ENCODE peak calls at places on chromosomes 1 and 21, in five cellular contexts. One of them, this sample, is unnamed.
A peak's percentile ranks its signal among the peaks of the same experiment; 100 is the strongest.

GRCh38 chr1:109438798-109439297 is 12.6 kb upstream of the PSMA5 start:
- DNase-seq in endothelial cell: no peak
- DNase-seq in AG20443: peak; percentile 77
- DNase-seq in midbrain: no peak
- DNase-seq in hypothalamus: no peak
- DNase-seq in this sample: no peak

GRCh38 chr1:32332290-32333079 is 3.5 kb downstream of the MARCKSL1 start:
- DNase-seq in endothelial cell: no peak
- DNase-seq in AG20443: no peak
- DNase-seq in midbrain: peak; percentile 28
- DNase-seq in hypothalamus: no peak
- DNase-seq in this sample: no peak

GRCh38 chr1:5125208-5125607 is 470.8 kb downstream of the AJAP1 start:
- DNase-seq in endothelial cell: no peak
- DNase-seq in AG20443: no peak
- DNase-seq in midbrain: no peak
- DNase-seq in hypothalamus: no peak
- DNase-seq in this sample: no peak

GRCh38 chr1:232982238-232982944 is 32.0 kb downstream of the NTPCR start:
- DNase-seq in endothelial cell: no peak
- DNase-seq in AG20443: peak; percentile 52
- DNase-seq in midbrain: no peak
- DNase-seq in hypothalamus: no peak
- DNase-seq in this sample: no peak

GRCh38 chr21:42107881-42108553 is 36.9 kb downstream of the UMODL1 start:
- DNase-seq in endothelial cell: peak; percentile 78
- DNase-seq in AG20443: peak; percentile 93
- DNase-seq in midbrain: peak; percentile 24
- DNase-seq in hypothalamus: no peak
- DNase-seq in this sample: peak; percentile 34

GRCh38 chr1:201019321-201019977 is 4.1 kb downstream of the KIF21B start:
- DNase-seq in endothelial cell: no peak
- DNase-seq in AG20443: peak; percentile 53
- DNase-seq in midbrain: peak; percentile 30
- DNase-seq in hypothalamus: no peak
- DNase-seq in this sample: peak; percentile 99

GRCh38 chr1:170448661-170449158 is 83.3 kb upstream of the GORAB start:
- DNase-seq in endothelial cell: no peak
- DNase-seq in AG20443: no peak
- DNase-seq in midbrain: no peak
- DNase-seq in hypothalamus: no peak
- DNase-seq in this sample: no peak

GRCh38 chr1:247669225-247669624 is 10.3 kb downstream of the OR13G1 start:
- DNase-seq in endothelial cell: no peak
- DNase-seq in AG20443: no peak
- DNase-seq in midbrain: no peak
- DNase-seq in hypothalamus: no peak
- DNase-seq in this sample: no peak

GRCh38 chr1:64940026-64940425 is 26.3 kb downstream of the JAK1 start:
- DNase-seq in endothelial cell: no peak
- DNase-seq in AG20443: no peak
- DNase-seq in midbrain: no peak
- DNase-seq in hypothalamus: no peak
- DNase-seq in this sample: no peak

GRCh38 chr1:119815361-119815760 is 4.1 kb upstream of the REG4 start:
- DNase-seq in endothelial cell: no peak
- DNase-seq in AG20443: no peak
- DNase-seq in midbrain: no peak
- DNase-seq in hypothalamus: no peak
- DNase-seq in this sample: no peak

GRCh38 chr21:25813917-25814316 is 79.1 kb downstream of the GABPA start:
- DNase-seq in endothelial cell: no peak
- DNase-seq in AG20443: no peak
- DNase-seq in midbrain: no peak
- DNase-seq in hypothalamus: no peak
- DNase-seq in this sample: no peak

GRCh38 chr1:37663426-37664000 is 28.8 kb upstream of the CDCA8 start:
- DNase-seq in endothelial cell: no peak
- DNase-seq in AG20443: no peak
- DNase-seq in midbrain: no peak
- DNase-seq in hypothalamus: no peak
- DNase-seq in this sample: no peak

This sample was measured in HL-60.